ENCODE peak calls at places on chromosomes 1 and 21, in eight cellular contexts. V is SK-N-SH, D is A549, L is GM12878, C is K562, G is Panc1, Z is HCT116, X is HepG2. T is an unnamed sample.

GRCh38 chr1:205962821-205963221 is 19.6 kb upstream of the SLC26A9 start:
- DNase-seq in V (no peak), D (no peak), L (no peak), C (no peak), G (no peak), Z (no peak), X (no peak), T (no peak)

GRCh38 chr1:70818391-70818790 is 229.2 kb downstream of the PTGER3 start:
- DNase-seq in V (no peak), D (no peak), L (no peak), C (no peak), G (no peak), Z (no peak), X (no peak), T (no peak)

GRCh38 chr1:29254346-29254745 is 18.0 kb downstream of the PTPRU start:
- DNase-seq in V (no peak), D (no peak), L (no peak), C (no peak), G (no peak), Z (no peak), X (no peak), T (no peak)

GRCh38 chr1:50275564-50275963 is 147.7 kb downstream of the DMRTA2 start:
- DNase-seq in V (peak; percentile 76), D (no peak), L (no peak), C (no peak), G (no peak), Z (no peak), X (no peak), T (peak; percentile 81)

GRCh38 chr1:162391790-162392563 is 10.4 kb downstream of the C1orf226 start:
- DNase-seq in V (peak; percentile 54), D (peak; percentile 40), L (no peak), C (peak; percentile 83), G (peak; percentile 22), Z (peak; percentile 42), X (peak; percentile 28), T (peak; percentile 67)

GRCh38 chr1:193249187-193249586 is 62.8 kb upstream of the B3GALT2 start:
- DNase-seq in V (no peak), D (no peak), L (no peak), C (no peak), G (no peak), Z (no peak), X (no peak), T (no peak)

GRCh38 chr1:169031566-169032224 is 74.8 kb upstream of the ATP1B1 start:
- DNase-seq in V (peak; percentile 16), D (no peak), L (no peak), C (no peak), G (no peak), Z (no peak), X (no peak), T (peak; percentile 7)

GRCh38 chr1:201783067-201783466 is 45.9 kb upstream of the IPO9 start:
- DNase-seq in V (no peak), D (no peak), L (no peak), C (no peak), G (no peak), Z (no peak), X (no peak), T (no peak)

GRCh38 chr1:212982430-212983152 is 32.2 kb downstream of the VASH2 start:
- DNase-seq in V (no peak), D (no peak), L (no peak), C (no peak), G (no peak), Z (no peak), X (no peak), T (no peak)

GRCh38 chr21:15408089-15408488 is 321.7 kb upstream of the USP25 start:
- DNase-seq in V (no peak), D (no peak), L (no peak), C (no peak), G (no peak), Z (no peak), X (no peak), T (no peak)

GRCh38 chr1:97209381-97209780 is 487.8 kb downstream of the PTBP2 start:
- DNase-seq in V (no peak), D (no peak), L (no peak), C (no peak), G (no peak), Z (no peak), X (no peak), T (no peak)

GRCh38 chr1:150150511-150151021 is 850 bp downstream of the PLEKHO1 start:
- DNase-seq in V (peak; percentile 71), D (no peak), L (no peak), C (peak; percentile 23), G (no peak), Z (no peak), X (no peak), T (peak; percentile 63)

GRCh38 chr1:239814306-239814881 is 277.3 kb upstream of the FMN2 start:
- DNase-seq in V (peak; percentile 59), D (peak; percentile 93), L (no peak), C (no peak), G (peak; percentile 86), Z (no peak), X (peak; percentile 2), T (peak; percentile 78)

GRCh38 chr1:77652179-77652745 is 30.2 kb downstream of the ZZZ3 start:
- DNase-seq in V (no peak), D (no peak), L (no peak), C (no peak), G (no peak), Z (no peak), X (no peak), T (no peak)

GRCh38 chr1:182260516-182260915 is 131.1 kb downstream of the GLUL start:
- DNase-seq in V (no peak), D (no peak), L (no peak), C (peak; percentile 58), G (no peak), Z (no peak), X (no peak), T (no peak)

GRCh38 chr21:28636988-28637691 is 355.5 kb downstream of the LTN1 start:
- DNase-seq in V (no peak), D (no peak), L (no peak), C (no peak), G (peak; percentile 10), Z (no peak), X (no peak), T (no peak)

GRCh38 chr1:204127597-204128242 is 24.1 kb downstream of the ETNK2 start:
- DNase-seq in V (peak; percentile 88), D (peak; percentile 85), L (no peak), C (peak; percentile 50), G (peak; percentile 54), Z (peak; percentile 62), X (peak; percentile 45), T (peak; percentile 82)

GRCh38 chr1:227364657-227365056 is 46.4 kb upstream of the CDC42BPA start:
- DNase-seq in V (no peak), D (no peak), L (no peak), C (no peak), G (no peak), Z (no peak), X (no peak), T (no peak)

GRCh38 chr1:203271962-203272632 is 33.2 kb upstream of the BTG2 start:
- DNase-seq in V (no peak), D (no peak), L (no peak), C (no peak), G (no peak), Z (no peak), X (no peak), T (no peak)

GRCh38 chr1:43736819-43737218 is 29.5 kb downstream of the ST3GAL3 start:
- DNase-seq in V (no peak), D (no peak), L (no peak), C (no peak), G (no peak), Z (no peak), X (no peak), T (no peak)

GRCh38 chr1:43729816-43730463 is 22.6 kb downstream of the ST3GAL3 start:
- DNase-seq in V (no peak), D (no peak), L (no peak), C (no peak), G (no peak), Z (no peak), X (no peak), T (no peak)

DNA sequence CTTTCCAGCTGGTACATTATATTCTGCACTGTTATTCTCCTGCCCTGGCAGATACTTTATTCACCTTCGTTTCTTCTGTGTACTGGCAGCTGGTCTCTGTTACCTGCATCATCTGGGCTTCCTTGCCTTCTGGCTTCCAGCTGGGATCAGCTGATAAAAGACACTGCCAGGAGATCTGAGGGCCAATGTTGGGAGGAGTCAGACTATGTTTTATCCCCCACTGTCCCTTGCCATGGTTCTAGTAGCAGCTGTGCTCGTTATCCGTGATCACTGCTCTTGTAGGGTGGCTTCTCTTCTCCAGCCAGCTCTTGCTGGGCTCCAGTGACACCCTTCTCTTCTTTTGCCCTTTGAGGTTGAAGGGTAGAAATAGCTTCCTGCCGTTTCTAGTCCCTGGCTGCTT is 24.8 kb downstream of the ST3GAL3 start:
- DNase-seq in V (no peak), D (no peak), L (no peak), C (peak; percentile 79), G (no peak), Z (no peak), X (no peak), T (no peak)
- H3K4me1 ChIP-seq in V (no peaks in the 10 kb centered on the region), D (no peaks in the 10 kb centered on the region), L (no peaks in the 10 kb centered on the region), C (peaks cover 3% of the 10 kb centered on the region), G (no peaks in the 10 kb centered on the region), Z (no peaks in the 10 kb centered on the region), X (no peaks in the 10 kb centered on the region), T (no peaks in the 10 kb centered on the region)

DNA sequence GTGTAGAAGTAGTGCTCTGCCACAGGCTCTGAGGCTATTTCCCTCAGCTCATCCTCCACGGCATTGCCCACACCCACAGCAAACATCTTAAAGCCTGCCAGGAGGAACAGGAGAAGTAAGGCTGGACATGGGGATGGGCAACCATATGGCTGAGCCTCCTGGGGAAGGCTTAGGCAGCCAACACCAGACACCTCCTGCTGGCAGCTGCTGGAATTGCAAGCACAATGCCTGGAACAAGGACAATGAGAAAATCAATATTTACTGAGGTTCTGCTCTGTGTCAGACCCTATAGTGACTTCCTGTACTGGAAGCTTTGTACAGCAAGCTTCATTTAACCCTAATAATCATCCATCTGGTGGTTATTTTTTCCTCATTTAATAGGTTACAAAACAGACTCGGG is 8.2 kb downstream of the MATN1 start:
- DNase-seq in V (no peak), D (no peak), L (no peak), C (no peak), G (no peak), Z (no peak), X (no peak), T (peak; percentile 51)
- TF ChIP-seq REST in V (no peak), D (no peak), L (no peak), C (no peak), G (no peak), Z (no peak), X (no peak), T (no peak)

GRCh38 chr1:27574001-27574781 is 29.8 kb downstream of the AHDC1 start:
- DNase-seq in V (no peak), D (no peak), L (no peak), C (no peak), G (no peak), Z (no peak), X (peak; percentile 86), T (no peak)
- H3K4me1 ChIP-seq in V (peaks cover 50% of the 10 kb centered on the region), D (peaks cover 64% of the 10 kb centered on the region), L (no peaks in the 10 kb centered on the region), C (peaks cover 67% of the 10 kb centered on the region), G (peaks cover 76% of the 10 kb centered on the region), Z (peaks cover 53% of the 10 kb centered on the region), X (peaks cover 79% of the 10 kb centered on the region), T (peaks cover 56% of the 10 kb centered on the region)

DNA sequence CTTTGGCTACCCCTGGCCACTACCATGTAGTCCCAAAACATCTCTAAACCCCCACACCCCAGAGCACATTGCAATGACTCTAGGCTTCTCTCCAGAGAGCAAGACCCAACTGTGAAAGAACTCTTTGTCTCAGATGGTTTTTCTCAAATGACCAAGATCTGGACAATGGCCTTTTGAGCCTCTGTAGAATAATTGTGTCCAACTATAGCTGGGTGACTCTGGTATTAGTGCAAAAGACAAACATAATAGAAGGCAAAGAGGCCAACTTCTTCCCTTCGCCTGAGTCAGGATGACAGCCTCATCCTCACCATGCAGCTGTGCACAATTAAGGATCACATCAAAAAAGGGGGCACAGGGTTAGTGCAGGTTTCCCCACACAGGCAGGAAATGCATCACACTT is 139.6 kb downstream of the BRINP2 start:
- DNase-seq in V (no peak), D (no peak), L (no peak), C (no peak), G (no peak), Z (no peak), X (no peak), T (no peak)
- TF ChIP-seq REST in V (no peak), D (no peak), L (no peak), C (no peak), G (no peak), Z (no peak), X (no peak), T (no peak)